ENCODE peak calls at places on chromosomes 5 and 9, in four cellular contexts. X is pancreas, G is T-helper 1 cell, T is right cardiac atrium. N is an unnamed sample.

GRCh38 chr5:82352146-82352791 is 74.1 kb upstream of the RPS23 start:
- DNase-seq in X (no peak), G (no peak), T (no peak), N (no peak)

GRCh38 chr5:1089621-1090040 is 22.2 kb downstream of the SLC12A7 start:
- DNase-seq in X (no peak), G (no peak), T (no peak), N (no peak)

GRCh38 chr5:172437445-172438303 is 16.7 kb downstream of the SH3PXD2B start:
- DNase-seq in X (peak), G (no peak), T (peak), N (peak)

GRCh38 chr5:7397005-7397546 is 1.1 kb downstream of the ADCY2 start:
- DNase-seq in X (no peak), G (no peak), T (no peak), N (no peak)

GRCh38 chr9:95981741-95982390 is 106.4 kb downstream of the ERCC6L2 start:
- DNase-seq in X (no peak), G (no peak), T (no peak), N (no peak)

GRCh38 chr9:107545036-107545435 is 55.5 kb upstream of the KLF4 start:
- DNase-seq in X (no peak), G (no peak), T (no peak), N (no peak)

GRCh38 chr5:142100307-142100706 is 8.3 kb upstream of the NDFIP1 start:
- DNase-seq in X (no peak), G (no peak), T (peak), N (no peak)

GRCh38 chr5:125696762-125697161 is 726.4 kb upstream of the GRAMD2B start:
- DNase-seq in X (no peak), G (no peak), T (no peak), N (no peak)

GRCh38 chr9:8616419-8616818 is 816.8 kb upstream of the DMAC1 start:
- DNase-seq in X (no peak), G (no peak), T (no peak), N (no peak)

GRCh38 chr9:133954862-133955529 is 37.1 kb downstream of the VAV2 start:
- DNase-seq in X (peak), G (no peak), T (peak), N (no peak)

GRCh38 chr5:179171251-179171815 is 111.2 kb downstream of the ZNF354C start:
- DNase-seq in X (peak), G (no peak), T (no peak), N (peak)